ENCODE peak calls at places on chromosomes 1 and 21, in five cellular contexts. One of them, this sample, is unnamed. For H3K4me1, the result is how much of the 10 kb centered on the place peaks cover.

GRCh38 chr1:59641861-59642260 is 172.9 kb upstream of the HOOK1 start:
- DNase-seq in heart right ventricle: no peak
- DNase-seq in neural progenitor cell: no peak
- DNase-seq in uterus: no peak
- DNase-seq in cardiac muscle cell: peak
- DNase-seq in this sample: no peak

GRCh38 chr1:239814306-239814881 is 277.3 kb upstream of the FMN2 start:
- DNase-seq in uterus: peak
- DNase-seq in heart right ventricle: no peak
- DNase-seq in cardiac muscle cell: peak
- DNase-seq in neural progenitor cell: no peak
- DNase-seq in this sample: no peak

GRCh38 chr1:23152966-23153684 is 15.5 kb downstream of the LUZP1 start:
- DNase-seq in uterus: no peak
- DNase-seq in heart right ventricle: no peak
- DNase-seq in neural progenitor cell: no peak
- DNase-seq in cardiac muscle cell: no peak
- DNase-seq in this sample: no peak

GRCh38 chr1:8155528-8156186 is 129.5 kb upstream of the ERRFI1 start:
- DNase-seq in cardiac muscle cell: peak
- DNase-seq in neural progenitor cell: peak
- DNase-seq in heart right ventricle: no peak
- DNase-seq in uterus: no peak
- DNase-seq in this sample: no peak

GRCh38 chr21:28798798-28799197 is 193.9 kb downstream of the LTN1 start:
- DNase-seq in heart right ventricle: no peak
- DNase-seq in uterus: no peak
- DNase-seq in cardiac muscle cell: peak
- DNase-seq in neural progenitor cell: no peak
- DNase-seq in this sample: no peak

GRCh38 chr1:11858968-11859871 is 475 bp upstream of the NPPB start:
- DNase-seq in heart right ventricle: peak
- DNase-seq in cardiac muscle cell: peak
- DNase-seq in uterus: peak
- DNase-seq in neural progenitor cell: peak
- DNase-seq in this sample: peak

GRCh38 chr1:230102472-230102871 is 35.4 kb downstream of the GALNT2 start:
- DNase-seq in heart right ventricle: no peak
- DNase-seq in cardiac muscle cell: no peak
- DNase-seq in neural progenitor cell: no peak
- DNase-seq in uterus: no peak
- DNase-seq in this sample: no peak

GRCh38 chr1:110674337-110675059 is at the start of gene KCNA3:
- DNase-seq in cardiac muscle cell: peak
- DNase-seq in neural progenitor cell: peak
- DNase-seq in heart right ventricle: peak
- DNase-seq in uterus: peak
- DNase-seq in this sample: peak

GRCh38 chr1:243264718-243265117 is 8.9 kb downstream of the SDCCAG8 start:
- DNase-seq in cardiac muscle cell: peak
- DNase-seq in uterus: no peak
- DNase-seq in heart right ventricle: no peak
- DNase-seq in neural progenitor cell: no peak
- DNase-seq in this sample: no peak

GRCh38 chr21:26769613-26770188 is 75.5 kb downstream of the ADAMTS1 start:
- DNase-seq in cardiac muscle cell: peak
- DNase-seq in uterus: no peak
- DNase-seq in heart right ventricle: peak
- DNase-seq in neural progenitor cell: peak
- DNase-seq in this sample: no peak

GRCh38 chr1:1290238-1290731 is 10.0 kb downstream of the SCNN1D start:
- DNase-seq in neural progenitor cell: peak
- DNase-seq in uterus: peak
- DNase-seq in heart right ventricle: no peak
- DNase-seq in cardiac muscle cell: peak
- DNase-seq in this sample: peak

GRCh38 chr1:161439280-161440232 is 65.7 kb upstream of the FCGR2A start:
- DNase-seq in neural progenitor cell: no peak
- DNase-seq in uterus: no peak
- DNase-seq in cardiac muscle cell: peak
- DNase-seq in heart right ventricle: no peak
- DNase-seq in this sample: no peak

GRCh38 chr1:235759336-235759735 is 107.4 kb downstream of the LYST start:
- DNase-seq in uterus: no peak
- DNase-seq in cardiac muscle cell: no peak
- DNase-seq in heart right ventricle: no peak
- DNase-seq in neural progenitor cell: no peak
- DNase-seq in this sample: no peak

GRCh38 chr1:92184632-92185031 is 33.1 kb upstream of the C1orf146 start:
- DNase-seq in uterus: no peak
- DNase-seq in heart right ventricle: no peak
- DNase-seq in cardiac muscle cell: peak
- DNase-seq in neural progenitor cell: no peak
- DNase-seq in this sample: no peak

GRCh38 chr1:201184734-201185453 is 5.7 kb upstream of the IGFN1 start:
- DNase-seq in heart right ventricle: no peak
- DNase-seq in cardiac muscle cell: peak
- DNase-seq in neural progenitor cell: peak
- DNase-seq in uterus: peak
- DNase-seq in this sample: no peak

GRCh38 chr1:206526064-206526911 is 19.0 kb downstream of the RASSF5 start:
- DNase-seq in heart right ventricle: no peak
- DNase-seq in uterus: no peak
- DNase-seq in cardiac muscle cell: no peak
- DNase-seq in neural progenitor cell: no peak
- DNase-seq in this sample: no peak

GRCh38 chr1:248786106-248786665 is 30.6 kb upstream of the LYPD8 start:
- DNase-seq in cardiac muscle cell: no peak
- DNase-seq in neural progenitor cell: no peak
- DNase-seq in heart right ventricle: no peak
- DNase-seq in uterus: no peak
- DNase-seq in this sample: no peak

GRCh38 chr1:88180449-88181108 is 503.5 kb upstream of the PKN2 start:
- DNase-seq in uterus: peak
- DNase-seq in neural progenitor cell: peak
- DNase-seq in cardiac muscle cell: peak
- DNase-seq in heart right ventricle: peak
- DNase-seq in this sample: peak

GRCh38 chr1:209674957-209675566 is at the start of gene G0S2:
- DNase-seq in heart right ventricle: peak
- DNase-seq in neural progenitor cell: peak
- DNase-seq in uterus: peak
- DNase-seq in cardiac muscle cell: peak
- DNase-seq in this sample: peak

GRCh38 chr1:44294588-44295007 is 60.5 kb downstream of the ERI3 start:
- DNase-seq in cardiac muscle cell: peak
- DNase-seq in neural progenitor cell: peak
- DNase-seq in uterus: peak
- DNase-seq in heart right ventricle: peak
- DNase-seq in this sample: no peak

GRCh38 chr1:201636581-201636980 is 97.7 kb downstream of the NAV1 start:
- DNase-seq in heart right ventricle: no peak
- DNase-seq in cardiac muscle cell: peak
- DNase-seq in neural progenitor cell: no peak
- DNase-seq in uterus: no peak
- DNase-seq in this sample: no peak

GRCh38 chr1:183710734-183711133 is 57.6 kb upstream of the APOBEC4 start:
- DNase-seq in cardiac muscle cell: no peak
- DNase-seq in heart right ventricle: no peak
- DNase-seq in uterus: no peak
- DNase-seq in neural progenitor cell: no peak
- DNase-seq in this sample: no peak

GRCh38 chr21:45153358-45154318 is 79.3 kb downstream of the ADARB1 start:
- DNase-seq in heart right ventricle: no peak
- DNase-seq in cardiac muscle cell: no peak
- DNase-seq in uterus: no peak
- DNase-seq in neural progenitor cell: no peak
- DNase-seq in this sample: no peak

GRCh38 chr1:24656046-24656445 is 12.9 kb downstream of the SRRM1 start:
- DNase-seq in cardiac muscle cell: no peak
- DNase-seq in neural progenitor cell: no peak
- DNase-seq in heart right ventricle: no peak
- DNase-seq in uterus: no peak
- DNase-seq in this sample: no peak

GRCh38 chr1:228511539-228512445 is 24.6 kb downstream of the RNF187 start:
- DNase-seq in neural progenitor cell: no peak
- DNase-seq in cardiac muscle cell: no peak
- DNase-seq in uterus: no peak
- DNase-seq in heart right ventricle: no peak
- DNase-seq in this sample: no peak

GRCh38 chr21:45615145-45615711 is 28.3 kb upstream of the PCBP3 start:
- DNase-seq in heart right ventricle: no peak
- DNase-seq in neural progenitor cell: no peak
- DNase-seq in uterus: no peak
- DNase-seq in cardiac muscle cell: no peak
- DNase-seq in this sample: no peak

GRCh38 chr1:82565546-82565945 is 764.8 kb downstream of the ADGRL2 start:
- DNase-seq in cardiac muscle cell: peak
- DNase-seq in neural progenitor cell: no peak
- DNase-seq in heart right ventricle: no peak
- DNase-seq in uterus: no peak
- DNase-seq in this sample: no peak

GRCh38 chr1:12739613-12740012 is 6.4 kb upstream of the CFAP107 start:
- DNase-seq in neural progenitor cell: no peak
- DNase-seq in cardiac muscle cell: no peak
- DNase-seq in uterus: no peak
- DNase-seq in heart right ventricle: no peak
- DNase-seq in this sample: no peak

GRCh38 chr1:11977625-11978024 is 2.6 kb upstream of the MFN2 start:
- DNase-seq in neural progenitor cell: no peak
- DNase-seq in heart right ventricle: no peak
- DNase-seq in uterus: no peak
- DNase-seq in cardiac muscle cell: no peak
- DNase-seq in this sample: no peak

GRCh38 chr1:235758931-235759330 is 107.8 kb downstream of the LYST start:
- DNase-seq in neural progenitor cell: no peak
- DNase-seq in uterus: no peak
- DNase-seq in cardiac muscle cell: peak
- DNase-seq in heart right ventricle: no peak
- DNase-seq in this sample: no peak

GRCh38 chr1:243745361-243745760 is 104.7 kb downstream of the AKT3 start:
- DNase-seq in neural progenitor cell: no peak
- DNase-seq in uterus: no peak
- DNase-seq in cardiac muscle cell: peak
- DNase-seq in heart right ventricle: no peak
- DNase-seq in this sample: no peak

GRCh38 chr1:52157582-52157981 is 15.7 kb downstream of the ZFYVE9 start:
- DNase-seq in neural progenitor cell: no peak
- DNase-seq in heart right ventricle: no peak
- DNase-seq in uterus: no peak
- DNase-seq in cardiac muscle cell: peak
- DNase-seq in this sample: no peak

GRCh38 chr1:18721066-18721465 is 90.4 kb downstream of the PAX7 start:
- DNase-seq in neural progenitor cell: no peak
- DNase-seq in uterus: no peak
- DNase-seq in cardiac muscle cell: no peak
- DNase-seq in heart right ventricle: no peak
- DNase-seq in this sample: no peak

GRCh38 chr1:84800090-84801073 is 92.6 kb downstream of the LPAR3 start:
- DNase-seq in neural progenitor cell: no peak
- DNase-seq in cardiac muscle cell: no peak
- DNase-seq in uterus: no peak
- DNase-seq in heart right ventricle: no peak
- DNase-seq in this sample: no peak

GRCh38 chr1:3524571-3525203 is 70.2 kb downstream of the ARHGEF16 start:
- DNase-seq in neural progenitor cell: no peak
- DNase-seq in uterus: no peak
- DNase-seq in cardiac muscle cell: no peak
- DNase-seq in heart right ventricle: no peak
- DNase-seq in this sample: no peak
- TF ChIP-seq CTCF in neural progenitor cell: no peak
- TF ChIP-seq CTCF in uterus: no peak
- TF ChIP-seq CTCF in cardiac muscle cell: no peak
- TF ChIP-seq CTCF in heart right ventricle: no peak
- TF ChIP-seq CTCF in this sample: no peak

GRCh38 chr1:101290922-101291561 is 54.2 kb downstream of the S1PR1 start:
- DNase-seq in neural progenitor cell: no peak
- DNase-seq in heart right ventricle: no peak
- DNase-seq in uterus: no peak
- DNase-seq in cardiac muscle cell: no peak
- DNase-seq in this sample: no peak
- H3K4me1 ChIP-seq in neural progenitor cell: under half
- H3K4me1 ChIP-seq in heart right ventricle: under half
- H3K4me1 ChIP-seq in uterus: under half
- H3K4me1 ChIP-seq in cardiac muscle cell: under half
- H3K4me1 ChIP-seq in this sample: under half

GRCh38 chr1:154534263-154534844 is 24.1 kb downstream of the UBE2Q1 start:
- DNase-seq in neural progenitor cell: peak
- DNase-seq in heart right ventricle: no peak
- DNase-seq in cardiac muscle cell: peak
- DNase-seq in uterus: no peak
- DNase-seq in this sample: no peak
- TF ChIP-seq CTCF in neural progenitor cell: peak
- TF ChIP-seq CTCF in heart right ventricle: no peak
- TF ChIP-seq CTCF in cardiac muscle cell: peak
- TF ChIP-seq CTCF in uterus: peak
- TF ChIP-seq CTCF in this sample: peak

GRCh38 chr21:21383126-21383525 is 384.9 kb downstream of the NCAM2 start:
- DNase-seq in uterus: no peak
- DNase-seq in cardiac muscle cell: peak
- DNase-seq in heart right ventricle: peak
- DNase-seq in neural progenitor cell: no peak
- DNase-seq in this sample: no peak

GRCh38 chr21:21387891-21388290 is 389.7 kb downstream of the NCAM2 start:
- DNase-seq in heart right ventricle: no peak
- DNase-seq in neural progenitor cell: no peak
- DNase-seq in uterus: no peak
- DNase-seq in cardiac muscle cell: no peak
- DNase-seq in this sample: no peak

GRCh38 chr21:21384977-21385376 is 386.8 kb downstream of the NCAM2 start:
- DNase-seq in neural progenitor cell: no peak
- DNase-seq in uterus: no peak
- DNase-seq in heart right ventricle: no peak
- DNase-seq in cardiac muscle cell: no peak
- DNase-seq in this sample: no peak

DNA sequence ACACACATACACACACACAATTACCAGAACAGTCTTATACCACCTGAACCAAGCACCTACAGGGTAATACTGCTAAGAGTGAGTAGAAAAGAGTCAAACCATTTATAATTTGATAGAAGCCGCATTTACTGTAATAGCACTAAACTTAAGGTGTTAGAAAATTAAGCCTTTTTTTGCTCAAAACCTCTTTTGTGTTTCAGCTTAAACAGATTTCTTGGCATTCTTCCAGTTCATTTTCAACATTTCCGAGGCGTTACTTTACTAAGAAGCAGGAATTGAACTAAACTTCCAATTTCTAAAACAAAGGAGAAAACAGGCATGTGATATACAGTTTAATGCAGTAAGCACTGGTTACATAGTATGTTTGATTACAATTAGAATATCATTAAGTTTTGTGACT is 387.2 kb downstream of the NCAM2 start:
- DNase-seq in uterus: no peak
- DNase-seq in neural progenitor cell: no peak
- DNase-seq in cardiac muscle cell: peak
- DNase-seq in heart right ventricle: no peak
- DNase-seq in this sample: no peak
- H3K4me1 ChIP-seq in uterus: under half
- H3K4me1 ChIP-seq in neural progenitor cell: under half
- H3K4me1 ChIP-seq in cardiac muscle cell: under half
- H3K4me1 ChIP-seq in heart right ventricle: under half
- H3K4me1 ChIP-seq in this sample: under half

GRCh38 chr1:167060141-167061072 is 29.8 kb downstream of the GPA33 start:
- DNase-seq in uterus: no peak
- DNase-seq in neural progenitor cell: peak
- DNase-seq in heart right ventricle: no peak
- DNase-seq in cardiac muscle cell: no peak
- DNase-seq in this sample: no peak
- TF ChIP-seq CTCF in uterus: peak
- TF ChIP-seq CTCF in neural progenitor cell: peak
- TF ChIP-seq CTCF in heart right ventricle: no peak
- TF ChIP-seq CTCF in cardiac muscle cell: peak
- TF ChIP-seq CTCF in this sample: no peak